ENCODE peak calls at places on chromosomes 7 and 10, in five cellular contexts. H, C, D, B and W are unnamed samples.

GRCh38 chr10:16119445-16119844 is 259.1 kb upstream of the MINDY3 start:
- DNase-seq in C (no peak), B (no peak), D (no peak), H (no peak), W (no peak)

GRCh38 chr10:70905071-70906021 is 17.0 kb upstream of the PCBD1 start:
- DNase-seq in H (no peak), C (no peak), D (peak), B (no peak), W (peak)

GRCh38 chr7:79245623-79246249 is 207.7 kb downstream of the MAGI2 start:
- DNase-seq in H (no peak), B (no peak), D (no peak), C (no peak), W (no peak)

GRCh38 chr10:115981056-115981455 is 291.9 kb downstream of the GFRA1 start:
- DNase-seq in D (no peak), C (no peak), H (peak), B (no peak), W (peak)

GRCh38 chr10:97684866-97685394 is 2.1 kb downstream of the AVPI1 start:
- DNase-seq in D (no peak), B (no peak), H (peak), C (no peak), W (no peak)

GRCh38 chr10:77571490-77571889 is 66.1 kb downstream of the KCNMA1 start:
- DNase-seq in B (no peak), C (no peak), D (no peak), H (no peak), W (peak)

GRCh38 chr7:105810556-105810955 is 65.8 kb downstream of the ATXN7L1 start:
- DNase-seq in D (no peak), H (no peak), C (no peak), B (no peak), W (no peak)

GRCh38 chr7:55147101-55147500 is 128.3 kb downstream of the EGFR start:
- DNase-seq in D (no peak), B (no peak), H (no peak), C (no peak), W (no peak)

GRCh38 chr7:134886353-134887057 is 99.8 kb upstream of the AGBL3 start:
- DNase-seq in H (peak), B (peak), C (peak), D (no peak), W (peak)

GRCh38 chr10:111756541-111757061 is 427.0 kb downstream of the GPAM start:
- DNase-seq in B (peak), D (no peak), C (no peak), H (no peak), W (peak)

GRCh38 chr7:121339082-121339481 is 10.3 kb downstream of the WNT16 start:
- DNase-seq in B (no peak), C (no peak), H (no peak), D (no peak), W (no peak)

GRCh38 chr10:3978174-3978573 is 193.2 kb upstream of the KLF6 start:
- DNase-seq in C (peak), B (no peak), H (peak), D (no peak), W (no peak)

GRCh38 chr10:44199267-44199666 is 185.6 kb downstream of the CXCL12 start:
- DNase-seq in C (no peak), H (no peak), D (no peak), B (no peak), W (no peak)

GRCh38 chr10:44197646-44198045 is 187.3 kb downstream of the CXCL12 start:
- DNase-seq in B (no peak), H (no peak), D (no peak), C (no peak), W (no peak)

GRCh38 chr10:44198780-44199097 is 186.2 kb downstream of the CXCL12 start:
- DNase-seq in C (no peak), H (no peak), B (peak), D (peak), W (peak)

GRCh38 chr10:44199991-44200655 is 184.8 kb downstream of the CXCL12 start:
- DNase-seq in C (no peak), B (no peak), H (no peak), D (no peak), W (peak)

DNA sequence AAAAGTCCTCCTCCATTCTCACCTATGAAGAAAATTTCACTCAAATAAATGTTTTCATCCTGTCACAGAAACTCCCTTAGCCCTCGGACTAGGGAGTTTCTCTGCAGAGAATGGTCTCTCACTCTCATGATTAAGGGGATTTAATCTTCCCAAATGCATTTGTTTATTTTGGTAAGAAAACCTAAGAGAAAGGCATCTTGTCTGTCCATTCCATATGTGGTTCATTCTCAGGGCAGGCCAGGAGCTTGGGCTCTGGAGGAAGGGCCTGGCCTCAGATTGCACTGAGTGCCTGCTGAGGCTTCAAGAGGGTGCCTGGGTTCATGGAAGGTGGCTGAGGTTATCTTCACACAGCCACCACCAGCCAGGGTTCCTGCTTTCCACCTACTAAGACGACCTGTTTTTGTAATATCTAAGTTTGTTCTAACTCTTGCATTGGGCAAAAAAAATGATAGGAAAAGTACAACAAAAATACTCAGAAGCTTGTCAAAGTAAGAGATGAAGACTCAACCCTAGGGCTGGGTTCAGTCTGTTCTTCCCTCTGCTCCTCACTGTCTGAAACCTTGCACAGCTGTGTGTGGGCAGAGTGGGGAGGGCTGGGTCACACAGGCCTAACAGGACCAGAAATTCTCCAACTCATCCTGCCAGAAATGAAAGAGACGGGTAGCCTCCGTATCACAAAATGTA is 186.7 kb downstream of the CXCL12 start:
- DNase-seq in D (no peak), H (peak), B (no peak), C (peak), W (no peak)
- H3K27ac ChIP-seq in D (no peak), H (no peak), B (peak), C (no peak), W (peak)

DNA sequence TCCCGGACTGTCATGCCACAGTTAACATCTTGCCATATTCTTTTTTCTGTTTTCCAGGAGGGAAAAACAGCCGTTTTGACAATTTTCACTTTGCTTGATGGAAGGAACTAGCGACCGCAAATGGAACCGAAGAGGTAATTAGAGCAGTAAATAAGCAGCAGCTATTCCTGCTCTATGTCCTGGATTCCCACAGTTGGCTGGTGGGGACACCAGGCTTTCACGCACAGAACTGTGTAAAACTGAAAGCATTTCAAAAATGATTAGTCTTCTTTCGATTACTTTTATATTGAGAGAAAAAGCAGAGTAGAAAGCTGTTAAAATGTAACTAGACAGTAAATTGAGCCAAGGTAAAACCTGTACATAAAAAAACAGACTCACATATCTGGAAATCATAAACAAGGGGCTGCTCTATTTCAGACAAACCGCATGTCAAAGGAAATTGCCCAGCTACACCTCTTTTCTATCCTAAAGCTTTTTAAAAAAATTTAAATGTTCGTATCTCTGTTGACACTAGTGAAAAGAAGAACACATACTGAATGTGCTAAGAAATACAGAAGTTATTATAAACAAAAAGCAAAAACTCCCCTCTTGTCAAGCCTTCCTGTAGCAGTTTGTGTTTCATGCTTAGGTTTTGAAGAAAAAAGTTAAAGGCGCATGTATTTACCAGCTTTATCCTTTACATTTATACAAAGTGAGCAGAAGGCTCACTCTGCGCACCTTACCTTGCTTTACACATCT is 93.4 kb downstream of the RNF216 start:
- DNase-seq in B (no peak), H (no peak), C (no peak), D (no peak), W (no peak)
- H3K27ac ChIP-seq in B (peak), H (no peak), C (no peak), D (peak), W (peak)

GRCh38 chr7:25759281-25759680 is 392.7 kb upstream of the NFE2L3 start:
- DNase-seq in H (no peak), C (no peak), B (no peak), D (no peak), W (no peak)
- H3K27ac ChIP-seq in H (no peak), C (no peak), B (peak), D (no peak), W (no peak)

GRCh38 chr10:11687357-11687771 is 54.8 kb upstream of the ECHDC3 start:
- DNase-seq in H (no peak), B (no peak), C (no peak), D (no peak), W (no peak)

GRCh38 chr10:11687779-11688447 is 54.3 kb upstream of the ECHDC3 start:
- DNase-seq in H (no peak), D (peak), C (no peak), B (no peak), W (no peak)

GRCh38 chr10:11683529-11684320 is 58.5 kb upstream of the ECHDC3 start:
- DNase-seq in H (no peak), B (no peak), C (no peak), D (peak), W (no peak)

GRCh38 chr10:11684717-11685645 is 57.2 kb upstream of the ECHDC3 start:
- DNase-seq in B (peak), D (peak), H (peak), C (peak), W (peak)

DNA sequence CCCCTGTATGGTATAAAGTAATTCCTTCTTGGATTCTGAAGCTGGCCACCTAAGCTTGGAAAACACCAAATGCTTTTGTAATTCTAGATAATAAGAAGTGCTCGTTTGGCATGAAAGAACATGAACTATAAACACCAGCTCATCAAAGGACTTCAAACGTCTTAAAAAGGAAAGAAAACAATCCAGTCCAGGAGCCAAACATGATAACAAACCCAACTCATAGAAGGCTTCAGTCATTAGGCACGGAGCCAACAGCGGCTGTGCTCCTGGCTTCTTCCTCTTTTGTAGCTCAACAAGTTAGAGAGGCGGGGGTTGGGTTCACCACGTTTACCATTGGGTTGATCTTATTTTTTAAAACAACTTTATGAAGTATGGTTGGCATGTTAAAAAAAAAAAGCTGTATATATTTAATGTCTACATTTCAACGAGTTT is 56.4 kb upstream of the ECHDC3 start:
- DNase-seq in B (peak), H (peak), C (peak), D (peak), W (peak)
- H3K27ac ChIP-seq in B (no peak), H (no peak), C (peak), D (no peak), W (peak)

DNA sequence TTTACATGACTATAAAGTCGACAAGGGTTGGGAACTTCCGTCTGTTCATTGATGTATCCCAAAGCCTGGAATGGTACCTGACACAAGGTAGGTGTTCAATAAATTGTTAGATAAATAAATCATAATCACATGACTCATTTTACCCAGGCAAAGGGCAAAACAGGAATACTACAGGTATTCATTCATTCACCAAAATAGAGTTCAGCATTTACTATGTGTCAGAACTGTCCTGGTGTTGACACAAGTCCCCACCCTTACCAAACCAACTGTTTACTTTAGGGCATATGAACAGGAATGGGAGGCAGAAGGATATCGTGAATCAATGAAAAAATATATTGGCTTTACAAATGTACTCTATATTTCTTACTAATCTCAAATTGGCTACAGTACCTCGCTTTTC is 666 bp upstream of the YAE1 start:
- DNase-seq in C (no peak), B (no peak), D (no peak), H (no peak), W (no peak)
- H3K27ac ChIP-seq in C (no peak), B (peak), D (peak), H (peak), W (peak)